ENCODE peak calls at places on chromosomes 16 and 17, in ten cellular contexts. R is neural progenitor cell; U is keratinocyte; H is uterus; Z is left lung; P is ascending aorta; K is CD8-positive, alpha-beta T cell; F is heart left ventricle; N is IMR-90; V is cardiac muscle cell. X is an unnamed sample.

GRCh38 chr17:52156576-52156975 is 1.9 kb downstream of the CA10 start:
- DNase-seq in N (no peak), F (no peak), K (no peak), R (no peak), H (no peak), P (no peak), V (no peak), Z (no peak), U (no peak), X (no peak)

GRCh38 chr16:17343028-17343427 is 127.7 kb downstream of the XYLT1 start:
- DNase-seq in K (peak; percentile 21), H (no peak), P (no peak), U (no peak), Z (no peak), F (no peak), N (no peak), V (no peak), R (no peak), X (no peak)

GRCh38 chr17:72145972-72146755 is 25.3 kb downstream of the SOX9 start:
- DNase-seq in F (no peak), K (no peak), Z (no peak), U (no peak), H (no peak), N (peak; percentile 60), R (no peak), P (no peak), V (no peak), X (no peak)

GRCh38 chr17:41666708-41667279 is 21.9 kb upstream of the EIF1 start:
- DNase-seq in K (peak; percentile 79), N (peak; percentile 61), F (peak; percentile 84), H (peak; percentile 84), R (peak; percentile 85), P (no peak), Z (peak; percentile 94), U (no peak), V (peak; percentile 77), X (peak; percentile 92)

GRCh38 chr16:87052506-87052905 is 264.7 kb downstream of the C16orf95 start:
- DNase-seq in N (no peak), Z (no peak), R (no peak), H (no peak), V (peak; percentile 24), U (no peak), K (no peak), F (no peak), P (no peak), X (no peak)

GRCh38 chr17:5237541-5238016 is 2.9 kb upstream of the SCIMP start:
- DNase-seq in F (peak; percentile 36), R (peak; percentile 77), V (peak; percentile 69), Z (no peak), P (no peak), U (no peak), H (no peak), K (peak; percentile 31), N (peak; percentile 50), X (no peak)

GRCh38 chr17:3937359-3937758 is 21.1 kb upstream of the P2RX1 start:
- DNase-seq in U (no peak), V (no peak), N (no peak), K (no peak), R (no peak), Z (no peak), H (no peak), P (no peak), F (no peak), X (no peak)

GRCh38 chr17:67293251-67294203 is 48.5 kb upstream of the HELZ start:
- DNase-seq in R (peak; percentile 75), Z (peak; percentile 88), K (peak; percentile 48), H (peak; percentile 35), P (no peak), U (no peak), N (peak; percentile 29), F (peak; percentile 58), V (peak; percentile 70), X (peak; percentile 55)

DNA sequence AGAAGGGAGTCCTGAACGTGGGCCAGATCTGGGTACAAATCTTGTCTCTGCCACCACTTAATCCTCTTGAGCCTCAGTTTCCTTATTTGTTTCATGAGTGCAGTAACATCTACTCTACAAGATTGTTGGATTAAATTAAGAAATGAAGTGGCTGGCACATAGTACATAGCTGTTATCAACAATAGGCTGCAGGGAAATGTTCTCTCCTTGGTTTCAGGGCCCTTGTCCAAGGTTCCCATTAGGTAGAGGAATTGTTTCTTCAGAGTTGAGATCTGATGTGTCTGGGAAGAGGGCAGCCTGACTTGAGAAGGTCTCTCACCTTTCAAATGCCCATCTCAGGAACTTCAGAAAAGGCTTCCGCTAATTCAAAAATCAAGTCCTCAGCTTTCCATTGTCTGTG is 87.5 kb downstream of the RAB11FIP4 start:
- DNase-seq in V (no peak), Z (no peak), F (no peak), U (no peak), K (no peak), H (no peak), N (no peak), R (no peak), P (no peak), X (no peak)
- H3K4me1 ChIP-seq in V (no peaks in the 10 kb centered on the region), Z (no peaks in the 10 kb centered on the region), F (no peaks in the 10 kb centered on the region), U (no peaks in the 10 kb centered on the region), K (no peaks in the 10 kb centered on the region), H (no peaks in the 10 kb centered on the region), N (no peaks in the 10 kb centered on the region), R (no peaks in the 10 kb centered on the region), P (no peaks in the 10 kb centered on the region), X (no peaks in the 10 kb centered on the region)

DNA sequence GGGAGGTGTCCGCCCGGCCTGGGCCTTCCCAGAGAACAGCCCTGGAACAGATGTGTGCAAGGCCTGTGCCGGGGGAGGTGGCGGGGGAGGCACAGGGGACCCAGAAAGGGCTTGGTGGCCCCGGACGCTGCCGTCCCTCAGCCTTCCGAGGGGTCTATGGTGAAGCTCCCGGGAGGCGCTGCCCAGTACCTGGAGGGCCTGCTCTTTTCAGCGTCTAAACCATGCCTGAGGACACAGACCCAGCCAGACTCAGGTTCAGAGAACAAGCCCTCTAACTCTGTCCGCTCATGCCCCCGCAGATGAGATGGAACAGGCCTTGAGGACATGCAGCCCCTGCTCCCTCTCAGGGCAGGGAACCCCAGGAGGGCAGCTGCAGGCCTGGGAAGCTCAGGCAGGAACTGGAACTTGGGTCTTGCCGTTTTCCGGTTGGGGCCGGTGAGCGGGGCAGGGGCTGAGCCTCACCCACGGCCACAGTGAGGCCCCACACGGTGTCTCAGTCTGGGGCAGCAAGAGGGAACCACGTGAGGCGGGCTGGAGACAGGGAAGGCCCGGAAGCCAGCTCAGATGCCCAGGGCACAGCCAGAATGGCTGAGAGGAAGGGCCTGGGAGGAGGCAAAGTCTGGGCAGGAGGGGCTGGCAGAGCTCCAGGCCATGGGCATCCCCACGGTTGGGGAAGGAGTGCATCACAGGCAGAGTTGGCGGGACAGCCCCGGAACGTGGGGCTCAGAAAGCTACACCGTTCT is 12.5 kb downstream of the SLC16A3 start:
- DNase-seq in R (no peak), H (peak; percentile 81), V (peak; percentile 74), F (peak; percentile 84), N (peak; percentile 36), Z (peak; percentile 93), P (peak; percentile 75), K (no peak), U (no peak), X (peak; percentile 83)
- H3K27ac ChIP-seq in R (peak overlapping the region; percentile 50), H (peak overlapping the region; percentile 86), V (peak overlapping the region; percentile 85), F (peak overlapping the region; percentile 73), N (peak overlapping the region; percentile 50), Z (peak overlapping the region; percentile 80), P (peak overlapping the region; percentile 77), K (no peak overlapping the region), U (peak overlapping the region; percentile 44), X (peak overlapping the region; percentile 73)

GRCh38 chr17:78738245-78738644 is 43.8 kb downstream of the CYTH1 start:
- DNase-seq in F (no peak), K (no peak), H (no peak), U (no peak), R (no peak), V (no peak), N (no peak), P (no peak), Z (no peak), X (no peak)

GRCh38 chr17:78734841-78735641 is 47.0 kb downstream of the CYTH1 start:
- DNase-seq in N (no peak), Z (no peak), U (no peak), P (no peak), K (no peak), F (no peak), H (no peak), R (no peak), V (no peak), X (no peak)

GRCh38 chr17:78736526-78737079 is 45.5 kb downstream of the CYTH1 start:
- DNase-seq in U (peak; percentile 81), N (no peak), H (peak; percentile 68), Z (peak; percentile 94), K (peak; percentile 47), P (peak; percentile 47), R (no peak), V (no peak), F (peak; percentile 88), X (peak; percentile 80)

GRCh38 chr17:78737332-78737731 is 44.7 kb downstream of the CYTH1 start:
- DNase-seq in F (no peak), N (peak; percentile 83), K (no peak), U (no peak), P (no peak), Z (no peak), V (peak; percentile 52), R (no peak), H (no peak), X (no peak)

DNA sequence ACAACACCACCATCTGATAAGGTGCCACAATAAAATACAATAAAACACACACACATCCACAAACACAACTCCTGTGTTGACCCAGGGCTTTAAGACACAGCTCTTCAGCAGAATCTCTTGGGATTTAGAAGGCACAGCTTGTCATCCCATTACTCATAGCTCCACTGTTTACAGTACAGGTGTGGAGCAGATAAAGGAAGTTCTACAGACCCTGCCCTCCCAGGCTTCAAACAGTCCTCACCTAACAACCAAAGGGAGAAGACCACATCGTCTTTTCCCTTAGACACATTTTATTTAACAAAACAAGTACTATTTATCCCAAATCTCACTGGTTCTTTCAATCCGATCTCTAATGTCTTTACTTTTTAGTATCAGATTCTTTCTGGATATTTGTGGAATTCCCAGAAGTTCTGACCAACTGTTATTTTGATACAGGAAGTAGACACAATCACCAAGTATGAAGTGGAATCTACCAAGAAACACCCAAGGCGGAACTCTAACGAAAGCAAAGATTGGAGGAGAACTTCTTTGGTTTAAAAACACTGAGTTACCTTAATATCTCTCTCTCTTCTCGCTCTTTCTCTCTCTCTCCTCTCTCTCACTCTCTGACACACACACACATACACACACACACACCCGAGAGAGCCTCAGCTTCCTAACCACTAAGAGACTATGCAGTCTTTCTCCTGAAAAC is 46.1 kb downstream of the CYTH1 start:
- DNase-seq in K (no peak), F (no peak), P (no peak), H (no peak), R (no peak), N (no peak), Z (no peak), U (no peak), V (no peak), X (no peak)
- H3K4me1 ChIP-seq in K (peaks cover 85% of the 10 kb centered on the region), F (peaks cover 78% of the 10 kb centered on the region), P (peaks cover 7% of the 10 kb centered on the region), H (no peaks in the 10 kb centered on the region), R (peaks cover 11% of the 10 kb centered on the region), N (peaks cover 12% of the 10 kb centered on the region), Z (peaks cover 5% of the 10 kb centered on the region), U (peaks cover 33% of the 10 kb centered on the region), V (peaks cover 37% of the 10 kb centered on the region), X (peaks cover 91% of the 10 kb centered on the region)

GRCh38 chr16:66562986-66563385 is 3.3 kb upstream of the CMTM1 start:
- DNase-seq in K (no peak), U (no peak), H (no peak), F (no peak), R (no peak), Z (no peak), V (no peak), P (no peak), N (no peak), X (no peak)

GRCh38 chr16:66563574-66564334 is 2.5 kb upstream of the CMTM1 start:
- DNase-seq in V (no peak), R (no peak), K (no peak), N (no peak), P (no peak), U (no peak), H (no peak), F (no peak), Z (no peak), X (no peak)

GRCh38 chr16:66566051-66566901 is at the start of gene CMTM1:
- DNase-seq in P (no peak), F (no peak), H (no peak), R (no peak), V (no peak), K (no peak), U (no peak), Z (no peak), N (no peak), X (no peak)

GRCh38 chr16:66562409-66562808 is 3.8 kb upstream of the CMTM1 start:
- DNase-seq in U (no peak), P (no peak), N (no peak), R (no peak), V (no peak), H (no peak), F (no peak), K (no peak), Z (no peak), X (no peak)

DNA sequence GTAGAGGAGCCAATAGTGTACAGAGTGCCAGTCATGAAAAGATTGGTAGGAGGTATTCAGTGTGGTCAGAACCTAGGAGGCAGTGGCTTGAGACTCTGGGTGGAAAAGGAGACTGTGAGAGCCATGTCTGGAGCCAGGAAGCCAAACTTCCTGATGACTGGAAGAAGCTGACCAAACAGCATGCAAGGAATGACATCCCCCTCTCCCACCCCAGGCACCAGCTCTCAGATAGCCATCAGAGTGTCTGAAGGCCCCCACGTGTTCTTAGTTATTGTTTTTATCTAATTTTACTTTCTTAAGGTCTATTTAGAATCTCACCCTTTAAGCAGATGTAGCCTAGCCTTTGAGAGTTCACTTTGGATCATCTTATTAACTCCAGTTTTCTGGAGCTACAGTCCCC is 1.2 kb upstream of the CMTM1 start:
- DNase-seq in P (no peak), N (no peak), V (no peak), F (no peak), R (no peak), Z (no peak), K (no peak), U (no peak), H (no peak), X (no peak)
- H3K27ac ChIP-seq in P (no peak overlapping the region), N (no peak overlapping the region), V (no peak overlapping the region), F (no peak overlapping the region), R (no peak overlapping the region), Z (peak overlapping the region; percentile 13), K (no peak overlapping the region), U (no peak overlapping the region), H (no peak overlapping the region), X (no peak overlapping the region)